ENCODE peak calls at places on chromosomes 11 and 22, in four cellular contexts. U is activated CD8-positive, alpha-beta T cell treated with anti-CD3 and anti-CD28 coated beads for 36 hours; M is HFF-Myc; I is heart left ventricle. B is an unnamed sample.

GRCh38 chr11:14789879-14790484 is 102.0 kb downstream of the CYP2R1 start:
- DNase-seq in U (no peak), M (no peak), I (no peak), B (no peak)

GRCh38 chr11:133934599-133935550 is 21.9 kb downstream of the IGSF9B start:
- DNase-seq in U (peak), M (no peak), I (peak), B (no peak)

GRCh38 chr11:70606951-70607330 is 208.6 kb downstream of the CTTN start:
- DNase-seq in U (no peak), M (no peak), I (no peak), B (no peak)

GRCh38 chr11:20360650-20361049 is 2.9 kb upstream of the HTATIP2 start:
- DNase-seq in U (peak), M (no peak), I (no peak), B (no peak)

GRCh38 chr22:22401381-22401780 is 107.2 kb downstream of the ZNF280B start:
- DNase-seq in U (no peak), M (no peak), I (no peak), B (no peak)

GRCh38 chr11:19915808-19916207 is 203.2 kb downstream of the NAV2 start:
- DNase-seq in U (no peak), M (no peak), I (no peak), B (no peak)

GRCh38 chr11:128741511-128741910 is 47.6 kb downstream of the FLI1 start:
- DNase-seq in U (no peak), M (no peak), I (no peak), B (no peak)

GRCh38 chr11:109112748-109113378 is 309.1 kb upstream of the C11orf87 start:
- DNase-seq in U (no peak), M (no peak), I (no peak), B (no peak)

GRCh38 chr11:69348414-69349235 is 54.7 kb downstream of the MYEOV start:
- DNase-seq in U (no peak), M (no peak), I (no peak), B (no peak)

GRCh38 chr11:128720522-128720985 is 26.7 kb downstream of the FLI1 start:
- DNase-seq in U (peak), M (no peak), I (no peak), B (peak)

GRCh38 chr11:134659882-134660281 is 247.8 kb upstream of the B3GAT1 start:
- DNase-seq in U (no peak), M (no peak), I (peak), B (no peak)

DNA sequence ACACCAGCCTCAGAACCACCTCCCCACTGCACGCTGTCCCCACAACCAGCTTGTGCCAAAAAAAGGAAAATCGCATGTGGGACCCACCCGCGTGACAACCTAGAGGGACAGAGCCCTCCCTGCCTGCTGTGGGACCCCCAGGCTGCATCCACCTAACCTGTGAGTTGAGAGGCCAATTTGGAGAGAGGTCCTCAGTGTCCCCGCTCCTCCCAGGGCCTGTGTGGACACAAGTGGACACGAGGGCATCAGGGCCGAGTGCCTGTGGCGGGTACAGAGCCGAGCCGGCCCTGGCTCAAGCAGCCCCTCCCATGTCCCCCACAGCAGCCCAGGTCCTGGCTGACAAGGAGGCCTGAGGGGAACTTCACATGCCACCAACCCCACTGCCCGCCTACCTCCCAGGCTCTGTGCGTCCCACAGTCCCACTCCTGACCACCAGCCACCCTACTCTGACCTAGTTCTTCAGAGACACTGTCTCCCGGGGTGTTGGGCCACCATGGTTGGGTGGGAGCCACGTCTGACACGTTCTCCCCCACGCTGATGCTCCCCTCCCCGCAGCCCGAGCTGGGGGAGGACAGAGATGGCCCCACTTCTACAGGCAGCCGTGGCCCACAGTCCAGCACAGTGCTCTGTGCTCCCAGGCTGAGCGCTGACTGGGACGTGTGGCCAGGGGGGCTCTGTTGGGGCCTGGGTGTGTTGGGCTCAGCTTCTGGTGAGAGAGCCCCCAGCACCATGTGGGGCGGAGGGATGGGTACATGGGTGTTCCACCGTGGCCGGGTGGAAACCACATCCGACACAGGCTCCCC is 19.2 kb downstream of the SELENOO start:
- DNase-seq in U (no peak), M (no peak), I (no peak), B (no peak)
- TF ChIP-seq CTCF in U (no peak), M (no peak), I (no peak), B (no peak)

DNA sequence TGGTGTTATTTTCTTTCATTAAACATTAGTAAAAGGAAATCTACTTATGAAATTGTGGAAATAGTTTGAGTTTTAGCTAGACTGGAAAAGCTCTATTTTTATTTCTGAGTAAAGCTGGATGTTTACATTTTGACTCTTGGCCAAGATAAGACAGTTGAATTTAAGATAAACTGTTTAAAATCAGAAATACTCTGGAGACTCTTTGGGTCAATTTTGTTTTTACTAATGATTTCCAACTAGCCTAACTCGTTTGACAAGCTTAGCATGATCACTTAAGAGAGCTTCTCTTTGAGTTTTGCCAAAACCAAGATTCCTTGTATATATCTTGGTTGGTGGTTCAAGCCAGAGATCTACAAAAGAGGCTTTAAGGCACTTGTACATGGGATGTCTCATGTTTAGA is 724.8 kb upstream of the LUZP2 start:
- DNase-seq in U (no peak), M (no peak), I (no peak), B (no peak)
- TF ChIP-seq CTCF in U (no peak), M (no peak), I (no peak), B (no peak)

GRCh38 chr22:41966607-41967240 is 2.5 kb upstream of the SEPTIN3 start:
- DNase-seq in U (peak), M (peak), I (no peak), B (peak)
- TF ChIP-seq CTCF in U (peak), M (peak), I (no peak), B (peak)

DNA sequence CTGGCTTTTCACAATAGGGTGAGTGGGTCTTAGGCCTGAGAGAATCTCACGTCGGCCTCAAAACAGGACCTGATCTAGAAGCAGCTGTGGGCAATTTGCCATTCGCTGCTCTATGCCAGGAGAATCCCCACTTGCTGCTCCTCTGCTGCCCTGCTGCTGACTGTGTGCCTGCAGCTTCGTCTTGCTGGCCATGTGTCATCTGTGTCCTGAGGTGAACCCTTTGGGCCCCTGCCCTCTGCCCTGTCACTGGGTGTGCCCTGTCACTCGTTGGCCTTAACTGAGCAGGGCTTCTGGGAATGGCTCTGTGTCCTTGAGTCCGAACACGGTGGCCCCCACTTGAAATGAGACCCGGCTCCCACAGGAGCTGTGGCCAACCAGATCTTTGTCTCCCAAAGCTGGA is 6.2 kb downstream of the NAA40 start:
- DNase-seq in U (no peak), M (no peak), I (peak), B (no peak)
- TF ChIP-seq CTCF in U (no peak), M (no peak), I (no peak), B (no peak)

GRCh38 chr22:24101966-24102365 is 79.3 kb upstream of the SUSD2 start:
- DNase-seq in U (no peak), M (no peak), I (peak), B (no peak)
- TF ChIP-seq CTCF in U (no peak), M (no peak), I (peak), B (no peak)

DNA sequence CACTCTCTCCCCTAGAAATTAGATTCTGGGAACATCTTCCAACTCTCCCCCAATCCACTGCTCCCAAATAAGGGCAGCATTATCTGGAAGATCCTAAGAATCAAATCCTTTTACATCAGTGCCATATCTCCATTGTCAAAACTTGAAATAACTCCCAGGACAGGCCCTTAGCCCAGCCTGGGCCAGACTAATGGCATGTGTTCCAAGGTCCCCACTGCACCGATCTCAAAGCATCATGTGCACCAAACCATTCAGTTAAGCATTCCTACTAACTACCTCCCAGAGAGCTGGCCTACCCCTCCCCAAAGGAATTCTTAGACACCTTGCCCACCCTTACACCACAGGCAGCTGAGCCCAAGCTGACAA is 44.2 kb upstream of the POU2AF1 start:
- DNase-seq in U (no peak), M (no peak), I (no peak), B (no peak)
- TF ChIP-seq CTCF in U (peak), M (no peak), I (no peak), B (no peak)

GRCh38 chr22:32708835-32709234 is 92.7 kb upstream of the TIMP3 start:
- DNase-seq in U (no peak), M (no peak), I (peak), B (no peak)
- TF ChIP-seq CTCF in U (no peak), M (no peak), I (no peak), B (no peak)

B was measured in GM10248.